ENCODE peak calls at places on chromosomes 7 and 10, in six cellular contexts. One of them, this sample, is unnamed.

GRCh38 chr10:1420663-1421362 is 316.5 kb downstream of the ADARB2 start:
- DNase-seq in HepG2: peak; percentile 51
- DNase-seq in GM12878: no peak
- DNase-seq in H1: peak; percentile 84
- DNase-seq in WTC11: peak; percentile 94
- DNase-seq in K562: peak; percentile 83
- DNase-seq in this sample: peak; percentile 40

GRCh38 chr7:85749715-85750453 is 563.0 kb upstream of the SEMA3D start:
- DNase-seq in HepG2: no peak
- DNase-seq in GM12878: no peak
- DNase-seq in H1: no peak
- DNase-seq in WTC11: peak; percentile 48
- DNase-seq in K562: no peak
- DNase-seq in this sample: no peak

GRCh38 chr7:149497467-149498261 is at the start of gene ZNF746:
- DNase-seq in HepG2: peak; percentile 67
- DNase-seq in GM12878: peak; percentile 11
- DNase-seq in H1: peak; percentile 33
- DNase-seq in WTC11: peak; percentile 83
- DNase-seq in K562: peak; percentile 97
- DNase-seq in this sample: peak; percentile 41

GRCh38 chr7:42678315-42678714 is 233.6 kb downstream of the C7orf25 start:
- DNase-seq in HepG2: no peak
- DNase-seq in GM12878: no peak
- DNase-seq in H1: no peak
- DNase-seq in WTC11: no peak
- DNase-seq in K562: no peak
- DNase-seq in this sample: no peak

GRCh38 chr7:121113288-121113687 is 124.8 kb downstream of the CPED1 start:
- DNase-seq in HepG2: no peak
- DNase-seq in GM12878: no peak
- DNase-seq in H1: no peak
- DNase-seq in WTC11: no peak
- DNase-seq in K562: no peak
- DNase-seq in this sample: no peak

GRCh38 chr7:8261711-8262695 is at the start of gene ICA1:
- DNase-seq in HepG2: no peak
- DNase-seq in GM12878: no peak
- DNase-seq in H1: no peak
- DNase-seq in WTC11: peak; percentile 82
- DNase-seq in K562: peak; percentile 78
- DNase-seq in this sample: no peak

GRCh38 chr7:47648301-47648900 is 66.5 kb upstream of the TNS3 start:
- DNase-seq in HepG2: no peak
- DNase-seq in GM12878: no peak
- DNase-seq in H1: no peak
- DNase-seq in WTC11: no peak
- DNase-seq in K562: no peak
- DNase-seq in this sample: no peak

GRCh38 chr7:100895956-100896742 is 461 bp upstream of the ACHE start:
- DNase-seq in HepG2: no peak
- DNase-seq in GM12878: no peak
- DNase-seq in H1: no peak
- DNase-seq in WTC11: peak; percentile 57
- DNase-seq in K562: peak; percentile 92
- DNase-seq in this sample: no peak

GRCh38 chr10:23581906-23582305 is 143.0 kb downstream of the OTUD1 start:
- DNase-seq in HepG2: no peak
- DNase-seq in GM12878: no peak
- DNase-seq in H1: no peak
- DNase-seq in WTC11: no peak
- DNase-seq in K562: no peak
- DNase-seq in this sample: no peak

GRCh38 chr7:134515569-134516468 is 11.5 kb upstream of the AKR1B10 start:
- DNase-seq in HepG2: no peak
- DNase-seq in GM12878: no peak
- DNase-seq in H1: no peak
- DNase-seq in WTC11: no peak
- DNase-seq in K562: no peak
- DNase-seq in this sample: peak; percentile 68

GRCh38 chr7:33471636-33472242 is 342.4 kb downstream of the BBS9 start:
- DNase-seq in HepG2: no peak
- DNase-seq in GM12878: no peak
- DNase-seq in H1: no peak
- DNase-seq in WTC11: no peak
- DNase-seq in K562: no peak
- DNase-seq in this sample: no peak
- TF ChIP-seq ATF3 in HepG2: no peak
- TF ChIP-seq ATF3 in GM12878: no peak
- TF ChIP-seq ATF3 in H1: no peak
- TF ChIP-seq ATF3 in WTC11: no peak
- TF ChIP-seq ATF3 in K562: no peak
- TF ChIP-seq ATF3 in this sample: no peak

DNA sequence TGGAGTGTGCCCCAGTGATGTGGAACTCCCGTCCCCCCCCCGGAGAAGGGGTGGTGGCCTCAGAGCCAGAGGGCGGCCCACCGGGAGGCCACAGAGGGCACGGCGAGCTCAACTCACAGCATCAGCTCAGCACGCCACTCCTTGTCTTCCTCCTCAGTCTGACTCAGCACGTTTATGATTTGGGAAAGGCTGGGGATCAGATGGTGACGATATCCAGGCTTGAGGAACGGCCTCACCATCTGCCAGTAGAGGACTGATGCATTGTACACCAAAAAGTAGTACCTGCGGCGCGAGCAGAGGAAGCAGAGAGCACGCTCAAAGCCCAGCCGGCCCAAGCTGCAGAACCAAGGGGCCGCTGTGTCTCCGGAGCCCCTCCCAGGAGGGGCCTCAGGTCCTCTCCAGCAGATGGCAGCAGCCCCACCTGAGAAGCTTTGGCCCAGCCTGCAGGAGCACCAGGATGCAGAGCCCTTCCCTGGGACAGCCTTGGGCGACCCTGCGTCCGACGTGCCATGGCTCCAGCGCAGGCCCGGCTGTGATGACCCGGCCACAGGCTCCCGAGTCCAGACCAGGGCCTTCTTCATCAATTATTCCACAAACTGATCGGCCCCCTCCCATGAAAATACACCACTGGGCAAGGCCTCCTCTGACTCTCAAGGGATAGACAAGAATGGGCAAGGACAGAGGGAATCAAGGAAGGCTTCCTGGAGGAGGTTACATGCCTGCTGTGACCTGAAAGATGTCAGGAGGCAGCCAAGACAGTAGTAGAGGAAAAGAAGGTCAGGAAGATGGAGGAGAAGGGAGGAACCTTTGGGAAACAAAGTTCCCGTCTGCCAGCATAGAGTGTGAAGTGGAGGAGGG is 3.7 kb downstream of the CFAP46 start:
- DNase-seq in HepG2: peak; percentile 29
- DNase-seq in GM12878: no peak
- DNase-seq in H1: no peak
- DNase-seq in WTC11: peak; percentile 78
- DNase-seq in K562: peak; percentile 35
- DNase-seq in this sample: no peak
- TF ChIP-seq ATF3 in HepG2: no peak
- TF ChIP-seq ATF3 in GM12878: no peak
- TF ChIP-seq ATF3 in H1: no peak
- TF ChIP-seq ATF3 in WTC11: no peak
- TF ChIP-seq ATF3 in K562: no peak
- TF ChIP-seq ATF3 in this sample: no peak

GRCh38 chr10:32147730-32148129 is 91.5 kb upstream of the KIF5B start:
- DNase-seq in HepG2: no peak
- DNase-seq in GM12878: no peak
- DNase-seq in H1: no peak
- DNase-seq in WTC11: no peak
- DNase-seq in K562: no peak
- DNase-seq in this sample: no peak

GRCh38 chr10:32146166-32146565 is 89.9 kb upstream of the KIF5B start:
- DNase-seq in HepG2: no peak
- DNase-seq in GM12878: no peak
- DNase-seq in H1: no peak
- DNase-seq in WTC11: no peak
- DNase-seq in K562: no peak
- DNase-seq in this sample: no peak

GRCh38 chr10:32150532-32151101 is 94.4 kb upstream of the KIF5B start:
- DNase-seq in HepG2: no peak
- DNase-seq in GM12878: no peak
- DNase-seq in H1: no peak
- DNase-seq in WTC11: no peak
- DNase-seq in K562: no peak
- DNase-seq in this sample: no peak

GRCh38 chr10:32149257-32149955 is 93.2 kb upstream of the KIF5B start:
- DNase-seq in HepG2: no peak
- DNase-seq in GM12878: peak; percentile 45
- DNase-seq in H1: no peak
- DNase-seq in WTC11: no peak
- DNase-seq in K562: no peak
- DNase-seq in this sample: peak; percentile 35

DNA sequence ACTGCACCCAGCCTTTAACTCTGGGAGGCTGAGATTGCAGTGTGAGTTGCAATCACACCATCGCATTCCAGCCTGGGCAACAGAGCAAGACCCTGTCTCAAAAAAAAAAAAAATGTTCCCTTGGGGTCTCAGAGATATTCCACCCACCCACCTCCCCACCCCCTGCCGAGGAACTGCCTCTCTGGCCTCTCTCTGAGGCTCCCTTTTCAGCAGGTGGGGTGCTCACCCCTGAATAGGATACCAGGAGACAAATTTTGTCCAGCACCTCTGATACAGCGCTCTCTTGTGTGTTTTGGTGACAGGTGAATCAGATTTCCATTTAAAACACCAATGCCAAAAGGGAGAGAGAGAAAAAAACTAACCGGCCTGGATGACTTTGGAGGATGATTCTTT is 92.6 kb upstream of the KIF5B start:
- DNase-seq in HepG2: no peak
- DNase-seq in GM12878: no peak
- DNase-seq in H1: no peak
- DNase-seq in WTC11: no peak
- DNase-seq in K562: no peak
- DNase-seq in this sample: no peak
- TF ChIP-seq ATF3 in HepG2: no peak
- TF ChIP-seq ATF3 in GM12878: no peak
- TF ChIP-seq ATF3 in H1: no peak
- TF ChIP-seq ATF3 in WTC11: no peak
- TF ChIP-seq ATF3 in K562: no peak
- TF ChIP-seq ATF3 in this sample: no peak

GRCh38 chr10:50552771-50553535 is 70.8 kb downstream of the SGMS1 start:
- DNase-seq in HepG2: no peak
- DNase-seq in GM12878: no peak
- DNase-seq in H1: no peak
- DNase-seq in WTC11: no peak
- DNase-seq in K562: no peak
- DNase-seq in this sample: no peak
- TF ChIP-seq ATF3 in HepG2: no peak
- TF ChIP-seq ATF3 in GM12878: no peak
- TF ChIP-seq ATF3 in H1: no peak
- TF ChIP-seq ATF3 in WTC11: no peak
- TF ChIP-seq ATF3 in K562: no peak
- TF ChIP-seq ATF3 in this sample: no peak

GRCh38 chr10:77653210-77653609 is 15.6 kb upstream of the KCNMA1 start:
- DNase-seq in HepG2: no peak
- DNase-seq in GM12878: no peak
- DNase-seq in H1: no peak
- DNase-seq in WTC11: no peak
- DNase-seq in K562: no peak
- DNase-seq in this sample: no peak

GRCh38 chr10:77648472-77648871 is 10.9 kb upstream of the KCNMA1 start:
- DNase-seq in HepG2: no peak
- DNase-seq in GM12878: no peak
- DNase-seq in H1: no peak
- DNase-seq in WTC11: no peak
- DNase-seq in K562: no peak
- DNase-seq in this sample: no peak

GRCh38 chr10:77644557-77645243 is 7.1 kb upstream of the KCNMA1 start:
- DNase-seq in HepG2: no peak
- DNase-seq in GM12878: no peak
- DNase-seq in H1: no peak
- DNase-seq in WTC11: no peak
- DNase-seq in K562: no peak
- DNase-seq in this sample: no peak

GRCh38 chr10:77643795-77644468 is 6.3 kb upstream of the KCNMA1 start:
- DNase-seq in HepG2: peak; percentile 27
- DNase-seq in GM12878: no peak
- DNase-seq in H1: no peak
- DNase-seq in WTC11: peak; percentile 57
- DNase-seq in K562: peak; percentile 61
- DNase-seq in this sample: peak; percentile 49

DNA sequence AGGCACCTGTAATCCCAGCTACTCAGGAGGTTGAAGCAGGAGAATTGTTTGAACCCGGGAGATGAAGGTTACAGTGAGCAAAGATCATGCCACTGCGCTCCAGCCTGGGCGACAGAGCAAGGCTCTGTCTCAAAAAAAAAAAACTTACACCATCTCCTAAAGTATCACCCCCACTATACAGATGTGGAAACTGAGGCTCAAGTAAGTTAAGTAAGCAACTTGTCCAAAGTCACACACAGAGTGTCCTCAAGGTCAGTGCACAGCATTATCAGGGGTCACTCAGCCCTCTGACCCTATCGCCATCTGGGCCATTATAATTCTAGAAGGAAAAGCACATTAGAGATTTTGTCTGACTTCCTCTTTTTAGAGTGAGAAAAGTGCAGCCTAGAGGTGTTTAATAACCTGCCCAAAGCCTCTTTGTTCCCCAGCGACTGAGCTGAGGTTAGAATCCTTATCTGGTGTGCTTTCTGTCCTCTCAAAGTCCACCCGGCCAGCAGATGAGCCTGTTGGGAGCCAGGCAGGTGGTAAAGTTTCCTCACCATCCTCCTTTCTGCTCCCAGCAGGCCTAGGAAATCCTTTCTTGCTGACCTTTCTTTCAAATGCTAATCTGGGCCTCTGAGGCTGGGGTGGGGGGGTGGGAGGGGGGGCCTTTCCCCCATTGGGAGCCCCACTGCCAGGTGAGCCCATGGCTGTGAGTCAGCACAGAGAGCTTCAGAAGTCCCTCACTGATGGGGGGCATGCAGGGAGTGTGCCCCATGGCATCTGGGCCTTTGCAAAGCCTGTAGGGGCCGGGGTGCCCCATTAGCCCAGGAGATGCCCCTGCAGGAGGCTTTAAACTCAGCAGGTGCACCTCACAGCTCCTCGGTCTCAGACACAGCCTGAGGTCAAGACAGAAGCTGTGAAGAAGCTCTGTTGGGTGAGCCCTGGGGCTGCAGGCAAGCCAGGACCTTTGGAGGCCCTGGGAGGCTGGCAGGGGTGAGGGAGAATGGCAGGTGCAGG is 12.0 kb upstream of the KCNMA1 start:
- DNase-seq in HepG2: peak; percentile 16
- DNase-seq in GM12878: no peak
- DNase-seq in H1: no peak
- DNase-seq in WTC11: no peak
- DNase-seq in K562: no peak
- DNase-seq in this sample: no peak
- TF ChIP-seq ATF3 in HepG2: no peak
- TF ChIP-seq ATF3 in GM12878: no peak
- TF ChIP-seq ATF3 in H1: no peak
- TF ChIP-seq ATF3 in WTC11: no peak
- TF ChIP-seq ATF3 in K562: no peak
- TF ChIP-seq ATF3 in this sample: no peak

DNA sequence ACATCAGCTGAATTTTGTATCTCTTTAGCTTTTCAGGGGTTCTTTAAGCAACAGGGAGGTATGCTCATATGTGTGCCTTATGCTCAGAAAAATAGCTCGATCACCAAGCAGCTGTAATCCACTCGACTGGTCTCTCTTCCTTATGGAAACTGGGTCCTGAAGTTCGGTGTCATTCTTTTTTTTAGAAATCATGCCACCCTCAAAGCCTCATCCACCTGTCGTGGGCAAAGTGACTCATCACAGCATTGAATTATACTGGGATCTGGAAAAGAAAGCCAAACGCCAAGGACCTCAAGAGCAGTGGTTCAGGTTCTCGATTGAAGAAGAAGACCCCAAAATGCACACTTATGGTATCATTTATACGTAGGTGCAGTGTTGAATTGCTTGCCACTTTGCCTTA is 83.6 kb downstream of the FANK1 start:
- DNase-seq in HepG2: no peak
- DNase-seq in GM12878: no peak
- DNase-seq in H1: no peak
- DNase-seq in WTC11: no peak
- DNase-seq in K562: no peak
- DNase-seq in this sample: no peak
- TF ChIP-seq ATF3 in HepG2: no peak
- TF ChIP-seq ATF3 in GM12878: no peak
- TF ChIP-seq ATF3 in H1: no peak
- TF ChIP-seq ATF3 in WTC11: no peak
- TF ChIP-seq ATF3 in K562: no peak
- TF ChIP-seq ATF3 in this sample: no peak

This sample was measured in HCT116.